ENCODE peak calls at places on chromosomes 4 and X, in eight cellular contexts. X is cardiac muscle cell, T is heart left ventricle, D is ovary, O is uterus, C is left ventricle myocardium inferior, S is body of pancreas, P is lung. F is an unnamed sample. For H3K9me3, the result is how much of the 10 kb centered on the place peaks cover.

GRCh38 chrX:149207518-149207917 is 297.6 kb downstream of the IDS start:
- DNase-seq in X (no peak), T (no peak), D (no peak), O (no peak), C (no peak), S (no peak), P (no peak), F (no peak)

GRCh38 chr4:101555341-101555880 is 208.1 kb upstream of the PPP3CA start:
- DNase-seq in X (no peak), T (no peak), D (no peak), O (no peak), C (no peak), S (no peak), P (no peak), F (no peak)

GRCh38 chr4:185016101-185016940 is 2.0 kb upstream of the HELT start:
- DNase-seq in X (no peak), T (no peak), D (no peak), O (no peak), C (no peak), S (no peak), P (no peak), F (no peak)

GRCh38 chrX:53256446-53257041 is 24.8 kb downstream of the IQSEC2 start:
- DNase-seq in X (no peak), T (no peak), D (no peak), O (no peak), C (no peak), S (no peak), P (no peak), F (no peak)

GRCh38 chr4:121307441-121308327 is 73.1 kb downstream of the QRFPR start:
- DNase-seq in X (peak), T (no peak), D (no peak), O (no peak), C (no peak), S (no peak), P (no peak), F (no peak)

GRCh38 chr4:145130130-145130529 is 32.0 kb downstream of the ABCE1 start:
- DNase-seq in X (no peak), T (no peak), D (no peak), O (no peak), C (no peak), S (no peak), P (no peak), F (no peak)

GRCh38 chr4:41287005-41287404 is 30.3 kb downstream of the UCHL1 start:
- DNase-seq in X (no peak), T (no peak), D (no peak), O (no peak), C (no peak), S (no peak), P (no peak), F (no peak)

GRCh38 chrX:129996120-129996519 is 13.7 kb downstream of the BCORL1 start:
- DNase-seq in X (no peak), T (no peak), D (no peak), O (peak), C (no peak), S (no peak), P (no peak), F (no peak)

GRCh38 chrX:39261446-39262147 is 460.3 kb downstream of the MID1IP1 start:
- DNase-seq in X (peak), T (no peak), D (no peak), O (no peak), C (no peak), S (no peak), P (no peak), F (no peak)

GRCh38 chr4:108224628-108225053 is 55.9 kb upstream of the LEF1 start:
- DNase-seq in X (peak), T (no peak), D (no peak), O (no peak), C (no peak), S (peak), P (no peak), F (no peak)

GRCh38 chrX:97763391-97763790 is 879.7 kb downstream of the RPA4 start:
- DNase-seq in X (no peak), T (no peak), D (no peak), O (no peak), C (no peak), S (no peak), P (no peak), F (no peak)

GRCh38 chr4:73067971-73068394 is 1.5 kb downstream of the COX18 start:
- DNase-seq in X (no peak), T (no peak), D (no peak), O (no peak), C (no peak), S (no peak), P (no peak), F (no peak)

GRCh38 chrX:40290519-40290918 is 192.8 kb upstream of the BCOR start:
- DNase-seq in X (no peak), T (peak), D (no peak), O (no peak), C (no peak), S (no peak), P (no peak), F (no peak)

GRCh38 chr4:88659061-88659889 is 38.4 kb downstream of the NAP1L5 start:
- DNase-seq in X (peak), T (peak), D (peak), O (peak), C (no peak), S (peak), P (peak), F (peak)

GRCh38 chr4:165382640-165383039 is 3.8 kb downstream of the CPE start:
- DNase-seq in X (no peak), T (no peak), D (no peak), O (no peak), C (no peak), S (no peak), P (no peak), F (no peak)

GRCh38 chrX:44012484-44013096 is 39.4 kb upstream of the NDP start:
- DNase-seq in X (no peak), T (peak), D (no peak), O (no peak), C (peak), S (peak), P (peak), F (peak)

GRCh38 chrX:115372026-115372610 is 82.6 kb downstream of the LUZP4 start:
- DNase-seq in X (peak), T (no peak), D (no peak), O (no peak), C (no peak), S (no peak), P (no peak), F (no peak)

GRCh38 chr4:41307633-41308032 is 50.9 kb downstream of the UCHL1 start:
- DNase-seq in X (no peak), T (no peak), D (no peak), O (no peak), C (no peak), S (no peak), P (no peak), F (no peak)

GRCh38 chr4:11720292-11720691 is 291.6 kb upstream of the HS3ST1 start:
- DNase-seq in X (peak), T (no peak), D (no peak), O (no peak), C (no peak), S (peak), P (no peak), F (no peak)

GRCh38 chr4:152289963-152290362 is 245.9 kb downstream of the FBXW7 start:
- DNase-seq in X (no peak), T (no peak), D (no peak), O (no peak), C (no peak), S (no peak), P (no peak), F (no peak)

GRCh38 chr4:153471691-153472080 is 5.5 kb downstream of the TMEM131L start:
- DNase-seq in X (no peak), T (no peak), D (no peak), O (no peak), C (no peak), S (no peak), P (no peak), F (no peak)

GRCh38 chr4:106238819-106239420 is 77.1 kb downstream of the TBCK start:
- DNase-seq in X (peak), T (no peak), D (no peak), O (no peak), C (no peak), S (no peak), P (no peak), F (no peak)

GRCh38 chr4:100288811-100289529 is 98.7 kb upstream of the DDIT4L start:
- DNase-seq in X (no peak), T (no peak), D (no peak), O (no peak), C (no peak), S (no peak), P (no peak), F (no peak)

GRCh38 chr4:183355405-183355804 is 33.2 kb upstream of the CLDN24 start:
- DNase-seq in X (no peak), T (no peak), D (no peak), O (no peak), C (no peak), S (no peak), P (no peak), F (no peak)

GRCh38 chrX:76427560-76428242 is at the start of gene MAGEE1:
- DNase-seq in X (peak), T (peak), D (peak), O (peak), C (peak), S (peak), P (peak), F (peak)

GRCh38 chrX:70479197-70479969 is 34.7 kb downstream of the DLG3 start:
- DNase-seq in X (no peak), T (no peak), D (no peak), O (no peak), C (no peak), S (no peak), P (no peak), F (no peak)

GRCh38 chr4:59664771-59665170 is 1535.4 kb upstream of the ADGRL3 start:
- DNase-seq in X (no peak), T (no peak), D (no peak), O (no peak), C (no peak), S (no peak), P (no peak), F (no peak)

GRCh38 chr4:154465085-154465484 is 26.5 kb downstream of the DCHS2 start:
- DNase-seq in X (no peak), T (no peak), D (no peak), O (no peak), C (no peak), S (no peak), P (no peak), F (no peak)

GRCh38 chr4:8940792-8941491 is 69.3 kb upstream of the HMX1 start:
- DNase-seq in X (peak), T (no peak), D (no peak), O (no peak), C (no peak), S (no peak), P (no peak), F (no peak)
- TF ChIP-seq CTCF in X (no peak), T (no peak), D (no peak), O (no peak), C (peak), S (peak), P (no peak), F (no peak)

GRCh38 chr4:159107203-159107921 is 4.5 kb downstream of the RAPGEF2 start:
- DNase-seq in X (no peak), T (no peak), D (no peak), O (no peak), C (no peak), S (no peak), P (no peak), F (no peak)

GRCh38 chr4:159106636-159107035 is 3.8 kb downstream of the RAPGEF2 start:
- DNase-seq in X (no peak), T (no peak), D (no peak), O (no peak), C (no peak), S (no peak), P (no peak), F (no peak)

GRCh38 chr4:159105761-159106243 is 2.9 kb downstream of the RAPGEF2 start:
- DNase-seq in X (no peak), T (no peak), D (no peak), O (no peak), C (no peak), S (no peak), P (no peak), F (no peak)

GRCh38 chr4:159105063-159105414 is 2.2 kb downstream of the RAPGEF2 start:
- DNase-seq in X (no peak), T (no peak), D (no peak), O (no peak), C (no peak), S (no peak), P (no peak), F (no peak)

DNA sequence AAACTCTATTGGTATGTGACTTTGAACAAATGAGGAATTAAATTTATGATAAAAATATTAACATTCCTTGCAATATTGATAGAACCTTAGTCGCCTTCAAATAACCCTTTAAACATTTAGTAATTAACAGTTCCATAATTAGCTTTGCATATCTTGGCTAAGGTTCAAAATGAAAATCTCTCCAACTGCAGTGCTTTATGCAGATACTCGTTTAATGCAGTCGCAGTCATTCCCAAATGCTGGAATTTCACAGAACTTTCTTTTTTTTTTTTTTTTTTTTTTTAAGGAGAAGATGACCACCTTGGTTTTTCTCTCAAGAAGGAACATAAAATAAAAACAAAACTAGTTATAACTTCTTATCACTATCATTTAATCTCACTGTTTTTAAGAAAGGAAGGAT is 5.2 kb downstream of the RAPGEF2 start:
- DNase-seq in X (no peak), T (no peak), D (no peak), O (no peak), C (no peak), S (no peak), P (no peak), F (no peak)
- H3K27ac ChIP-seq in X (no peak), T (no peak), D (no peak), O (no peak), C (no peak), S (no peak), P (no peak), F (no peak)

GRCh38 chrX:136307471-136307870 is 6.7 kb downstream of the ADGRG4 start:
- DNase-seq in X (no peak), T (no peak), D (no peak), O (no peak), C (no peak), S (no peak), P (no peak), F (no peak)

GRCh38 chrX:136304493-136304892 is 3.7 kb downstream of the ADGRG4 start:
- DNase-seq in X (no peak), T (no peak), D (no peak), O (no peak), C (no peak), S (no peak), P (no peak), F (no peak)

GRCh38 chrX:136306182-136306581 is 5.4 kb downstream of the ADGRG4 start:
- DNase-seq in X (no peak), T (no peak), D (no peak), O (no peak), C (no peak), S (no peak), P (no peak), F (no peak)

GRCh38 chrX:136310411-136310810 is 9.6 kb downstream of the ADGRG4 start:
- DNase-seq in X (no peak), T (no peak), D (no peak), O (no peak), C (no peak), S (no peak), P (no peak), F (no peak)
- H3K9me3 ChIP-seq in X (under half), T (under half), D (under half), O (under half), C (under half), S (under half), P (under half), F (under half)

GRCh38 chrX:71815121-71815905 is 52.2 kb downstream of the CXorf49B start:
- DNase-seq in X (no peak), T (no peak), D (no peak), O (no peak), C (no peak), S (no peak), P (no peak), F (no peak)
- TF ChIP-seq CTCF in X (no peak), T (no peak), D (no peak), O (no peak), C (no peak), S (no peak), P (no peak), F (no peak)

GRCh38 chr4:176784816-176785215 is 7.9 kb downstream of the VEGFC start:
- DNase-seq in X (no peak), T (no peak), D (no peak), O (no peak), C (no peak), S (no peak), P (no peak), F (no peak)
- H3K27ac ChIP-seq in X (no peak), T (no peak), D (no peak), O (no peak), C (no peak), S (no peak), P (no peak), F (no peak)

GRCh38 chr4:139440971-139441370 is 12.9 kb upstream of the RAB33B start:
- DNase-seq in X (no peak), T (no peak), D (no peak), O (no peak), C (no peak), S (no peak), P (no peak), F (no peak)

GRCh38 chr4:139438141-139438540 is 15.8 kb upstream of the RAB33B start:
- DNase-seq in X (no peak), T (no peak), D (no peak), O (no peak), C (no peak), S (no peak), P (no peak), F (no peak)

GRCh38 chr4:139436122-139436521 is 17.8 kb upstream of the RAB33B start:
- DNase-seq in X (no peak), T (no peak), D (peak), O (no peak), C (no peak), S (no peak), P (no peak), F (no peak)
- H3K9me3 ChIP-seq in X (under half), T (under half), D (under half), O (under half), C (under half), S (under half), P (under half), F (under half)

GRCh38 chrX:111363741-111364140 is 48.3 kb downstream of the DCX start:
- DNase-seq in X (no peak), T (no peak), D (no peak), O (no peak), C (no peak), S (no peak), P (no peak), F (no peak)

GRCh38 chrX:111360839-111361238 is 51.2 kb downstream of the DCX start:
- DNase-seq in X (peak), T (no peak), D (no peak), O (no peak), C (no peak), S (no peak), P (no peak), F (no peak)

GRCh38 chrX:111361751-111362150 is 50.2 kb downstream of the DCX start:
- DNase-seq in X (no peak), T (no peak), D (no peak), O (no peak), C (no peak), S (no peak), P (no peak), F (no peak)

GRCh38 chrX:111365770-111366325 is 46.1 kb downstream of the DCX start:
- DNase-seq in X (no peak), T (no peak), D (no peak), O (no peak), C (no peak), S (no peak), P (no peak), F (no peak)
- TF ChIP-seq CTCF in X (no peak), T (no peak), D (no peak), O (no peak), C (no peak), S (no peak), P (no peak), F (no peak)

DNA sequence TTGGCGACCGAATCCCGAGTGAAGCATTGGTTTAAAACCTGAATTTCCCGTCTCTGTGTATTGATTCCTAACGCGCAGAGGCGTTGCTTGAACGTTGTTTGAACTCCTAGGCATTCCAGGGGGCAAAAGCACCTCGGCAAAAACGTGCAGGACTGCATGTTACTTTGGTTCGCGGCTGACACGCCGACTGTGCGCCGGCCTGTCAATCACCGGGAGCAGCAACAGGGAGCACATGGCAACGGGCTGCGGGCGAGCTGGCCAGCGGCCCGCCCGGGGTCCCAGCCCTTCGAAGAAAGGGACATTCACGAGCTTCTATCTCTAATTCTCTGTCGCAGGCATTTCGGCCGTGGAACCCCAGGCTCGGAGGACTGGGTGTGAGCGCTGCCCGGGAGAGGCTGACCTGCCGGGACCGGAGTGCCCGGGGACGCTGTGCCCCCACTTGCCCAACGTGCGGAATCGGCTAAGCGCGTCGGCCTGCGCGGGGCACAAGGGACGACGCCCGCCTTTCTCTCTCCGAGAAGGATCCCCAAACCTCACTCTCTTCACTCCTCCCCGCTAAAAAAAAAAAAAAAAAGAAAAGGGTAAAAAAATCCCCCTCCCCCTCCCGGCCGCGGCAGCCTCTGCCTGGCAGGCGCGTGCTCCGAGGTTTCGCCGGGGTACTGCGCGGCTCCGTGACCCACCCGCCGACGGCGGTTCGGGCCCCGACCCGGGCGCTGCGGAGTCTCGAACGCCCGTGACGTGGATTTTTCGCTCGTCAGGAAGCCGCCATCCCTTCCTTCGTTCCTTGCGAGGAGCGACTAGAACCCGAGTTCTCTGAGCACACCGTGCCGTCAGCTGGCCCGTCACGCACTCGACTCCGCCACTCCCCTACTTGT is 918 bp downstream of the SPRY1 start:
- DNase-seq in X (peak), T (peak), D (peak), O (peak), C (peak), S (peak), P (peak), F (peak)
- H3K27ac ChIP-seq in X (peak), T (peak), D (peak), O (peak), C (peak), S (peak), P (peak), F (peak)

F was measured in psoas muscle.